ENCODE peak calls at places on chromosomes 16 and 17, in five cellular contexts. One of them, this sample, is unnamed.

GRCh38 chr16:85525464-85526117 is 87.5 kb upstream of the GSE1 start:
- DNase-seq in coronary artery: no peak
- DNase-seq in mammary epithelial cell: no peak
- DNase-seq in posterior cingulate gyrus: no peak
- DNase-seq in activated naive CD8-positive, alpha-beta T cell treated with anti-CD3 and anti-CD28 coated beads, Interleukin-2, amount 50 U/mL, for 24 hours: no peak
- DNase-seq in this sample: no peak

GRCh38 chr17:4769628-4770027 is 2.1 kb upstream of the TM4SF5 start:
- DNase-seq in posterior cingulate gyrus: no peak
- DNase-seq in mammary epithelial cell: peak; percentile 46
- DNase-seq in activated naive CD8-positive, alpha-beta T cell treated with anti-CD3 and anti-CD28 coated beads, Interleukin-2, amount 50 U/mL, for 24 hours: no peak
- DNase-seq in coronary artery: no peak
- DNase-seq in this sample: peak; percentile 59

GRCh38 chr17:1999557-2000251 is 25.4 kb downstream of the RTN4RL1 start:
- DNase-seq in mammary epithelial cell: no peak
- DNase-seq in posterior cingulate gyrus: peak; percentile 68
- DNase-seq in coronary artery: peak; percentile 82
- DNase-seq in activated naive CD8-positive, alpha-beta T cell treated with anti-CD3 and anti-CD28 coated beads, Interleukin-2, amount 50 U/mL, for 24 hours: no peak
- DNase-seq in this sample: no peak

GRCh38 chr16:86117756-86118155 is 218.8 kb downstream of the IRF8 start:
- DNase-seq in coronary artery: no peak
- DNase-seq in activated naive CD8-positive, alpha-beta T cell treated with anti-CD3 and anti-CD28 coated beads, Interleukin-2, amount 50 U/mL, for 24 hours: no peak
- DNase-seq in mammary epithelial cell: no peak
- DNase-seq in posterior cingulate gyrus: no peak
- DNase-seq in this sample: no peak

GRCh38 chr17:72743037-72743467 is 349.4 kb downstream of the SLC39A11 start:
- DNase-seq in activated naive CD8-positive, alpha-beta T cell treated with anti-CD3 and anti-CD28 coated beads, Interleukin-2, amount 50 U/mL, for 24 hours: no peak
- DNase-seq in coronary artery: no peak
- DNase-seq in posterior cingulate gyrus: no peak
- DNase-seq in mammary epithelial cell: no peak
- DNase-seq in this sample: no peak

GRCh38 chr16:81612351-81613170 is 166.5 kb upstream of the PLCG2 start:
- DNase-seq in posterior cingulate gyrus: no peak
- DNase-seq in coronary artery: no peak
- DNase-seq in activated naive CD8-positive, alpha-beta T cell treated with anti-CD3 and anti-CD28 coated beads, Interleukin-2, amount 50 U/mL, for 24 hours: no peak
- DNase-seq in mammary epithelial cell: no peak
- DNase-seq in this sample: no peak

GRCh38 chr17:79811036-79811887 is 14.4 kb upstream of the CBX8 start:
- DNase-seq in activated naive CD8-positive, alpha-beta T cell treated with anti-CD3 and anti-CD28 coated beads, Interleukin-2, amount 50 U/mL, for 24 hours: peak; percentile 50
- DNase-seq in coronary artery: no peak
- DNase-seq in posterior cingulate gyrus: no peak
- DNase-seq in mammary epithelial cell: peak; percentile 43
- DNase-seq in this sample: no peak

GRCh38 chr17:79950306-79950705 is 85.4 kb downstream of the TBC1D16 start:
- DNase-seq in mammary epithelial cell: no peak
- DNase-seq in coronary artery: peak; percentile 71
- DNase-seq in posterior cingulate gyrus: peak; percentile 9
- DNase-seq in activated naive CD8-positive, alpha-beta T cell treated with anti-CD3 and anti-CD28 coated beads, Interleukin-2, amount 50 U/mL, for 24 hours: no peak
- DNase-seq in this sample: no peak

GRCh38 chr16:3729161-3730112 is 12.1 kb upstream of the TRAP1 start:
- DNase-seq in posterior cingulate gyrus: no peak
- DNase-seq in coronary artery: no peak
- DNase-seq in activated naive CD8-positive, alpha-beta T cell treated with anti-CD3 and anti-CD28 coated beads, Interleukin-2, amount 50 U/mL, for 24 hours: no peak
- DNase-seq in mammary epithelial cell: no peak
- DNase-seq in this sample: no peak

GRCh38 chr17:45702666-45703266 is 81.4 kb upstream of the CRHR1 start:
- DNase-seq in mammary epithelial cell: peak; percentile 29
- DNase-seq in coronary artery: no peak
- DNase-seq in activated naive CD8-positive, alpha-beta T cell treated with anti-CD3 and anti-CD28 coated beads, Interleukin-2, amount 50 U/mL, for 24 hours: no peak
- DNase-seq in posterior cingulate gyrus: no peak
- DNase-seq in this sample: peak; percentile 36

GRCh38 chr16:85094176-85094805 is 18.0 kb downstream of the CIBAR2 start:
- DNase-seq in coronary artery: no peak
- DNase-seq in posterior cingulate gyrus: no peak
- DNase-seq in activated naive CD8-positive, alpha-beta T cell treated with anti-CD3 and anti-CD28 coated beads, Interleukin-2, amount 50 U/mL, for 24 hours: no peak
- DNase-seq in mammary epithelial cell: no peak
- DNase-seq in this sample: no peak

GRCh38 chr17:61409301-61410099 is 9.9 kb downstream of the TBX2 start:
- DNase-seq in mammary epithelial cell: peak; percentile 53
- DNase-seq in coronary artery: peak; percentile 87
- DNase-seq in posterior cingulate gyrus: no peak
- DNase-seq in activated naive CD8-positive, alpha-beta T cell treated with anti-CD3 and anti-CD28 coated beads, Interleukin-2, amount 50 U/mL, for 24 hours: peak; percentile 53
- DNase-seq in this sample: peak; percentile 75

GRCh38 chr16:1372292-1372950 is 20.7 kb downstream of the GNPTG start:
- DNase-seq in activated naive CD8-positive, alpha-beta T cell treated with anti-CD3 and anti-CD28 coated beads, Interleukin-2, amount 50 U/mL, for 24 hours: no peak
- DNase-seq in posterior cingulate gyrus: no peak
- DNase-seq in coronary artery: no peak
- DNase-seq in mammary epithelial cell: no peak
- DNase-seq in this sample: no peak

GRCh38 chr17:76726766-76727718 is at the start of gene METTL23:
- DNase-seq in coronary artery: peak; percentile 89
- DNase-seq in mammary epithelial cell: peak; percentile 60
- DNase-seq in posterior cingulate gyrus: peak; percentile 68
- DNase-seq in activated naive CD8-positive, alpha-beta T cell treated with anti-CD3 and anti-CD28 coated beads, Interleukin-2, amount 50 U/mL, for 24 hours: peak; percentile 86
- DNase-seq in this sample: peak; percentile 80

GRCh38 chr16:27928542-27928941 is 135.0 kb downstream of the GSG1L start:
- DNase-seq in mammary epithelial cell: no peak
- DNase-seq in activated naive CD8-positive, alpha-beta T cell treated with anti-CD3 and anti-CD28 coated beads, Interleukin-2, amount 50 U/mL, for 24 hours: no peak
- DNase-seq in coronary artery: no peak
- DNase-seq in posterior cingulate gyrus: no peak
- DNase-seq in this sample: no peak

GRCh38 chr16:49462989-49463371 is 89.4 kb downstream of the C16orf78 start:
- DNase-seq in coronary artery: peak; percentile 64
- DNase-seq in mammary epithelial cell: no peak
- DNase-seq in posterior cingulate gyrus: no peak
- DNase-seq in activated naive CD8-positive, alpha-beta T cell treated with anti-CD3 and anti-CD28 coated beads, Interleukin-2, amount 50 U/mL, for 24 hours: no peak
- DNase-seq in this sample: no peak

GRCh38 chr17:266701-267656 is 85.5 kb upstream of the DOC2B start:
- DNase-seq in mammary epithelial cell: no peak
- DNase-seq in coronary artery: no peak
- DNase-seq in activated naive CD8-positive, alpha-beta T cell treated with anti-CD3 and anti-CD28 coated beads, Interleukin-2, amount 50 U/mL, for 24 hours: no peak
- DNase-seq in posterior cingulate gyrus: peak; percentile 46
- DNase-seq in this sample: no peak

This sample was measured in RWPE1.